ENCODE peak calls at places on chromosomes 5 and 9, in nine cellular contexts. U is iris pigment epithelial cell; G is EL; M is ACHN; S is stimulated activated CD4-positive, alpha-beta T cell treated with anti-CD3 and anti-CD28 coated beads, Interleukin-4, amount 100 ng/mL, for 4 hours; T is NCI-H1694 treated with DMSO at 0.1 percent for 48 hours; R is fibroblast of villous mesenchyme; B is HTR-8/SVneo; N is astrocyte of the hippocampus. V is an unnamed sample.

GRCh38 chr9:127731938-127732337 is 3.2 kb downstream of the TOR2A start:
- DNase-seq in N (no peak), S (no peak), U (no peak), M (no peak), G (no peak), B (no peak), T (no peak), R (no peak), V (no peak)

GRCh38 chr9:108756746-108757490 is 98.9 kb downstream of the ACTL7B start:
- DNase-seq in S (no peak), U (no peak), R (no peak), N (no peak), M (no peak), B (no peak), G (no peak), T (no peak), V (no peak)

GRCh38 chr5:135458921-135459331 is 6.8 kb upstream of the TIFAB start:
- DNase-seq in R (peak), U (peak), B (peak), M (no peak), T (no peak), G (peak), N (peak), S (no peak), V (no peak)

GRCh38 chr5:82387041-82387818 is 109.1 kb upstream of the RPS23 start:
- DNase-seq in T (no peak), S (no peak), N (peak), G (peak), M (no peak), R (peak), U (peak), B (no peak), V (no peak)

GRCh38 chr9:8764041-8764440 is 964.5 kb upstream of the DMAC1 start:
- DNase-seq in M (no peak), S (no peak), U (no peak), G (no peak), R (no peak), B (no peak), T (no peak), N (no peak), V (no peak)

GRCh38 chr9:76413658-76414057 is 19.4 kb upstream of the RFK start:
- DNase-seq in S (no peak), R (no peak), B (no peak), U (no peak), T (no peak), N (no peak), M (no peak), G (no peak), V (no peak)

GRCh38 chr9:85118990-85119755 is 449.6 kb downstream of the NTRK2 start:
- DNase-seq in T (no peak), B (no peak), G (no peak), S (no peak), M (no peak), U (no peak), R (no peak), N (no peak), V (no peak)

GRCh38 chr9:95061916-95062600 is 255.5 kb downstream of the FANCC start:
- DNase-seq in T (no peak), G (no peak), U (no peak), R (no peak), S (no peak), M (no peak), N (no peak), B (no peak), V (no peak)

GRCh38 chr5:44389410-44389879 is at the start of gene FGF10:
- DNase-seq in S (no peak), N (peak), U (peak), B (no peak), G (no peak), T (no peak), M (peak), R (no peak), V (no peak)

GRCh38 chr5:73438048-73438896 is 10.3 kb downstream of the FOXD1 start:
- DNase-seq in B (no peak), G (no peak), R (no peak), T (no peak), M (peak), U (no peak), S (no peak), N (peak), V (no peak)

GRCh38 chr9:136086951-136087740 is 7.9 kb downstream of the NACC2 start:
- DNase-seq in R (no peak), U (no peak), G (no peak), M (no peak), T (no peak), N (no peak), S (no peak), B (no peak), V (no peak)

GRCh38 chr9:21976334-21976875 is 17.8 kb downstream of the CDKN2A start:
- DNase-seq in M (no peak), N (no peak), G (no peak), R (no peak), B (no peak), S (no peak), U (no peak), T (no peak), V (no peak)

GRCh38 chr5:80369521-80369920 is 38.3 kb upstream of the ZFYVE16 start:
- DNase-seq in G (no peak), N (no peak), B (no peak), U (peak), M (no peak), S (no peak), R (no peak), T (no peak), V (no peak)

GRCh38 chr5:111635946-111636315 is 121.1 kb downstream of the NREP start:
- DNase-seq in S (no peak), B (no peak), R (peak), G (no peak), M (no peak), N (no peak), U (peak), T (no peak), V (no peak)

GRCh38 chr9:71295928-71296327 is 174.5 kb upstream of the TRPM3 start:
- DNase-seq in M (no peak), N (no peak), R (no peak), G (no peak), U (no peak), T (no peak), S (no peak), B (no peak), V (no peak)

GRCh38 chr9:97853844-97854695 is 1.0 kb downstream of the FOXE1 start:
- DNase-seq in N (peak), S (peak), M (peak), U (peak), T (peak), B (no peak), R (peak), G (peak), V (no peak)

GRCh38 chr9:89036383-89036782 is 45.1 kb downstream of the S1PR3 start:
- DNase-seq in B (no peak), R (peak), G (peak), M (no peak), U (peak), S (no peak), T (no peak), N (peak), V (no peak)

GRCh38 chr5:154086123-154086522 is 47.4 kb downstream of the MFAP3 start:
- DNase-seq in G (no peak), T (no peak), M (no peak), R (no peak), B (no peak), N (peak), S (no peak), U (no peak), V (no peak)

GRCh38 chr9:18429065-18429464 is 44.9 kb upstream of the ADAMTSL1 start:
- DNase-seq in G (peak), U (peak), B (no peak), T (no peak), S (no peak), N (no peak), M (no peak), R (peak), V (no peak)

GRCh38 chr9:96644137-96644536 is 11.0 kb downstream of the PRXL2C start:
- DNase-seq in N (no peak), G (no peak), T (no peak), R (no peak), M (no peak), U (no peak), B (no peak), S (no peak), V (no peak)

V was measured in kidney epithelial cell.